ENCODE peak calls at places on chromosomes 11 and 22, in eight cellular contexts. W is NCI-H345; Z is A549; J is AG20443; D is RPMI7951; G is stimulated activated CD4-positive, alpha-beta T cell treated with anti-CD3 and anti-CD28 coated beads, Interleukin-4, amount 100 ng/mL, for 4 hours; P is lower leg skin; A is activated CD4-positive, alpha-beta T cell treated with anti-CD3 and anti-CD28 coated beads for 24 hours. I is an unnamed sample.

GRCh38 chr11:102138677-102139076 is 28.4 kb downstream of the YAP1 start:
- DNase-seq in A (no peak), J (peak), D (peak), P (no peak), W (no peak), G (no peak), Z (no peak), I (no peak)

GRCh38 chr11:72283947-72284346 is 40.0 kb upstream of the PHOX2A start:
- DNase-seq in J (no peak), D (no peak), Z (no peak), A (no peak), G (no peak), W (no peak), P (no peak), I (no peak)

GRCh38 chr11:123473941-123474668 is 44.0 kb downstream of the GRAMD1B start:
- DNase-seq in A (no peak), D (peak), P (peak), W (no peak), G (no peak), J (peak), Z (peak), I (no peak)

GRCh38 chr11:28860898-28861297 is 752.7 kb downstream of the METTL15 start:
- DNase-seq in W (no peak), D (peak), A (no peak), J (peak), G (no peak), P (no peak), Z (peak), I (no peak)

GRCh38 chr11:128719556-128719824 is 25.6 kb downstream of the FLI1 start:
- DNase-seq in P (no peak), G (no peak), A (no peak), J (no peak), W (no peak), D (no peak), Z (no peak), I (no peak)

GRCh38 chr22:36384766-36385400 is 2.9 kb downstream of the MYH9 start:
- DNase-seq in Z (no peak), A (no peak), G (no peak), W (no peak), P (no peak), D (peak), J (peak), I (no peak)

GRCh38 chr11:90847268-90847886 is 624.5 kb upstream of the CHORDC1 start:
- DNase-seq in G (no peak), D (no peak), Z (no peak), A (no peak), W (no peak), P (no peak), J (no peak), I (no peak)

GRCh38 chr11:13972033-13972910 is 9.7 kb downstream of the SPON1 start:
- DNase-seq in D (no peak), P (no peak), W (no peak), Z (no peak), J (peak), A (no peak), G (no peak), I (no peak)

I was measured in activated T-helper 9 cell treated with anti-CD3 and anti-CD28 coated beads, Interleukin-2, amount 50 U/mL, for 16 hours.